ENCODE peak calls at places on chromosomes 13 and 19, in five cellular contexts. One of them, this sample, is unnamed.

GRCh38 chr19:718251-719024 is 9.7 kb downstream of the PALM start:
- DNase-seq in H9: no peak
- DNase-seq in mesenchymal stem cell: no peak
- DNase-seq in trophoblast cell: no peak
- DNase-seq in H1: peak
- DNase-seq in this sample: no peak

GRCh38 chr13:75135325-75135825 is 346.6 kb downstream of the TBC1D4 start:
- DNase-seq in mesenchymal stem cell: peak
- DNase-seq in H9: no peak
- DNase-seq in H1: no peak
- DNase-seq in trophoblast cell: no peak
- DNase-seq in this sample: no peak

GRCh38 chr13:23766199-23766771 is 122.9 kb downstream of the MIPEP start:
- DNase-seq in mesenchymal stem cell: no peak
- DNase-seq in H1: no peak
- DNase-seq in trophoblast cell: no peak
- DNase-seq in H9: no peak
- DNase-seq in this sample: no peak

GRCh38 chr19:19268453-19269385 is 4.4 kb downstream of the TM6SF2 start:
- DNase-seq in trophoblast cell: no peak
- DNase-seq in H1: no peak
- DNase-seq in H9: no peak
- DNase-seq in mesenchymal stem cell: no peak
- DNase-seq in this sample: no peak

GRCh38 chr13:93183302-93183701 is 43.3 kb upstream of the GPC6 start:
- DNase-seq in H1: peak
- DNase-seq in trophoblast cell: no peak
- DNase-seq in mesenchymal stem cell: no peak
- DNase-seq in H9: peak
- DNase-seq in this sample: no peak

GRCh38 chr19:40570313-40571004 is 6.2 kb upstream of the SHKBP1 start:
- DNase-seq in H9: peak
- DNase-seq in trophoblast cell: peak
- DNase-seq in H1: peak
- DNase-seq in mesenchymal stem cell: peak
- DNase-seq in this sample: peak

GRCh38 chr13:35260316-35260715 is 216.2 kb downstream of the MAB21L1 start:
- DNase-seq in trophoblast cell: no peak
- DNase-seq in H9: no peak
- DNase-seq in mesenchymal stem cell: no peak
- DNase-seq in H1: no peak
- DNase-seq in this sample: no peak

GRCh38 chr19:48724796-48725753 is 5.5 kb upstream of the MAMSTR start:
- DNase-seq in H1: no peak
- DNase-seq in H9: peak
- DNase-seq in mesenchymal stem cell: peak
- DNase-seq in trophoblast cell: no peak
- DNase-seq in this sample: no peak

GRCh38 chr19:28492616-28493015 is 720.3 kb downstream of the UQCRFS1 start:
- DNase-seq in trophoblast cell: no peak
- DNase-seq in H9: no peak
- DNase-seq in mesenchymal stem cell: no peak
- DNase-seq in H1: no peak
- DNase-seq in this sample: no peak

GRCh38 chr19:23437901-23438300 is 42.6 kb upstream of the ZNF91 start:
- DNase-seq in H9: no peak
- DNase-seq in trophoblast cell: peak
- DNase-seq in H1: no peak
- DNase-seq in mesenchymal stem cell: no peak
- DNase-seq in this sample: no peak

GRCh38 chr19:52673014-52673413 is 34.9 kb upstream of the ZNF83 start:
- DNase-seq in mesenchymal stem cell: peak
- DNase-seq in H9: no peak
- DNase-seq in trophoblast cell: no peak
- DNase-seq in H1: no peak
- DNase-seq in this sample: no peak

GRCh38 chr19:13906525-13906904 is 514 bp downstream of the CC2D1A start:
- DNase-seq in trophoblast cell: no peak
- DNase-seq in H9: no peak
- DNase-seq in H1: no peak
- DNase-seq in mesenchymal stem cell: no peak
- DNase-seq in this sample: no peak

GRCh38 chr13:34349091-34349722 is 531.3 kb downstream of the RFC3 start:
- DNase-seq in H9: no peak
- DNase-seq in H1: no peak
- DNase-seq in trophoblast cell: no peak
- DNase-seq in mesenchymal stem cell: peak
- DNase-seq in this sample: no peak

GRCh38 chr19:12453495-12453894 is 12.7 kb upstream of the ZNF443 start:
- DNase-seq in H9: no peak
- DNase-seq in trophoblast cell: peak
- DNase-seq in H1: no peak
- DNase-seq in mesenchymal stem cell: no peak
- DNase-seq in this sample: no peak

GRCh38 chr19:19140476-19140875 is 2.2 kb upstream of the TMEM161A start:
- DNase-seq in mesenchymal stem cell: no peak
- DNase-seq in trophoblast cell: no peak
- DNase-seq in H1: no peak
- DNase-seq in H9: peak
- DNase-seq in this sample: no peak

GRCh38 chr19:45437328-45437727 is 13.6 kb upstream of the ERCC1 start:
- DNase-seq in H1: no peak
- DNase-seq in mesenchymal stem cell: no peak
- DNase-seq in H9: no peak
- DNase-seq in trophoblast cell: no peak
- DNase-seq in this sample: no peak

GRCh38 chr13:29497137-29497654 is 98.3 kb downstream of the SLC7A1 start:
- DNase-seq in H9: no peak
- DNase-seq in trophoblast cell: no peak
- DNase-seq in H1: no peak
- DNase-seq in mesenchymal stem cell: peak
- DNase-seq in this sample: no peak

GRCh38 chr13:80946008-80946802 is 605.3 kb upstream of the SPRY2 start:
- DNase-seq in H9: no peak
- DNase-seq in H1: no peak
- DNase-seq in trophoblast cell: no peak
- DNase-seq in mesenchymal stem cell: no peak
- DNase-seq in this sample: no peak

GRCh38 chr19:51158474-51159129 is 16.5 kb downstream of the SIGLEC7 start:
- DNase-seq in H1: peak
- DNase-seq in trophoblast cell: no peak
- DNase-seq in mesenchymal stem cell: peak
- DNase-seq in H9: peak
- DNase-seq in this sample: peak

GRCh38 chr19:45640849-45641273 is 1.7 kb upstream of the EML2 start:
- DNase-seq in H1: peak
- DNase-seq in trophoblast cell: no peak
- DNase-seq in mesenchymal stem cell: no peak
- DNase-seq in H9: peak
- DNase-seq in this sample: no peak

GRCh38 chr19:39833464-39834286 is at the start of gene DYRK1B:
- DNase-seq in mesenchymal stem cell: peak
- DNase-seq in trophoblast cell: peak
- DNase-seq in H9: peak
- DNase-seq in H1: peak
- DNase-seq in this sample: peak

GRCh38 chr19:55354698-55355212 is at the start of gene COX6B2:
- DNase-seq in H9: no peak
- DNase-seq in mesenchymal stem cell: no peak
- DNase-seq in H1: no peak
- DNase-seq in trophoblast cell: no peak
- DNase-seq in this sample: no peak

GRCh38 chr13:43965446-43965845 is 85.7 kb downstream of the LACC1 start:
- DNase-seq in mesenchymal stem cell: no peak
- DNase-seq in H1: no peak
- DNase-seq in trophoblast cell: no peak
- DNase-seq in H9: no peak
- DNase-seq in this sample: no peak

GRCh38 chr19:52621376-52621775 is 16.8 kb downstream of the ZNF83 start:
- DNase-seq in H1: no peak
- DNase-seq in mesenchymal stem cell: no peak
- DNase-seq in trophoblast cell: peak
- DNase-seq in H9: no peak
- DNase-seq in this sample: no peak

GRCh38 chr19:48319647-48320537 is 5.5 kb upstream of the EMP3 start:
- DNase-seq in mesenchymal stem cell: peak
- DNase-seq in H9: peak
- DNase-seq in trophoblast cell: peak
- DNase-seq in H1: peak
- DNase-seq in this sample: peak

GRCh38 chr13:82947121-82948077 is 934.9 kb downstream of the SLITRK1 start:
- DNase-seq in trophoblast cell: no peak
- DNase-seq in H1: no peak
- DNase-seq in mesenchymal stem cell: peak
- DNase-seq in H9: no peak
- DNase-seq in this sample: no peak

GRCh38 chr19:18785179-18786124 is 5.7 kb downstream of the COMP start:
- DNase-seq in H9: peak
- DNase-seq in mesenchymal stem cell: peak
- DNase-seq in trophoblast cell: peak
- DNase-seq in H1: peak
- DNase-seq in this sample: peak

GRCh38 chr13:108226184-108226583 is 8.0 kb downstream of the ABHD13 start:
- DNase-seq in H9: no peak
- DNase-seq in H1: no peak
- DNase-seq in trophoblast cell: no peak
- DNase-seq in mesenchymal stem cell: no peak
- DNase-seq in this sample: no peak

GRCh38 chr19:41774515-41774980 is 19.2 kb downstream of the CEACAM6 start:
- DNase-seq in trophoblast cell: no peak
- DNase-seq in H1: no peak
- DNase-seq in H9: no peak
- DNase-seq in mesenchymal stem cell: no peak
- DNase-seq in this sample: no peak

GRCh38 chr19:12665646-12666304 is 767 bp downstream of the MAN2B1 start:
- DNase-seq in trophoblast cell: no peak
- DNase-seq in mesenchymal stem cell: no peak
- DNase-seq in H1: no peak
- DNase-seq in H9: no peak
- DNase-seq in this sample: no peak

GRCh38 chr13:67101730-67102467 is 128.2 kb downstream of the PCDH9 start:
- DNase-seq in mesenchymal stem cell: peak
- DNase-seq in trophoblast cell: no peak
- DNase-seq in H1: no peak
- DNase-seq in H9: no peak
- DNase-seq in this sample: no peak

GRCh38 chr13:100491164-100491847 is 97.3 kb downstream of the GGACT start:
- DNase-seq in H9: no peak
- DNase-seq in H1: no peak
- DNase-seq in trophoblast cell: no peak
- DNase-seq in mesenchymal stem cell: peak
- DNase-seq in this sample: no peak

GRCh38 chr19:42261763-42262162 is 6.8 kb upstream of the ERF start:
- DNase-seq in trophoblast cell: no peak
- DNase-seq in mesenchymal stem cell: no peak
- DNase-seq in H1: no peak
- DNase-seq in H9: no peak
- DNase-seq in this sample: no peak

DNA sequence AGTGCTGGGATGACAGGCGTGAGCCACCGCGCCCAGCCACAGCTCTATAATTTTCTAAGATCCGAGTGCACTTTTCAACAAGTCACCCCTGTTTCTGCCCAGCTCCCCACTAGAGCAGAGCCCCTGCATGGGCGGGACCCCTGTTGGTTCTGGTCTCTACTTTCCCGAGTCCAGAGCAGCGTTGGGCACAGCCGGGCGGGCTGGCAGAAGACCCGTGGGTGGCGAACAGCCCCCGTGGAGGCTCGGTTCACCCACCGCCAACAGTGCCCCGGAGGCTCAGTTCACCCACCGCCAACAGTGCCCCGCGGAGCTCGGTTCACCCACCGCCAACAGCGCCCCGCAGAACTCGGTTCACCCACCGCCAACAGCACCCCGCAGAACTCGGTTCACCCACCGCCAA is 40.8 kb downstream of the ADPRHL1 start:
- DNase-seq in H9: no peak
- DNase-seq in trophoblast cell: no peak
- DNase-seq in mesenchymal stem cell: no peak
- DNase-seq in H1: no peak
- DNase-seq in this sample: no peak
- H2AFZ ChIP-seq in H9: no peak
- H2AFZ ChIP-seq in trophoblast cell: no peak
- H2AFZ ChIP-seq in mesenchymal stem cell: no peak
- H2AFZ ChIP-seq in H1: no peak
- H2AFZ ChIP-seq in this sample: no peak

GRCh38 chr13:22040810-22041364 is 370.0 kb downstream of the FGF9 start:
- DNase-seq in trophoblast cell: peak
- DNase-seq in mesenchymal stem cell: peak
- DNase-seq in H9: peak
- DNase-seq in H1: peak
- DNase-seq in this sample: no peak
- H2BK12ac ChIP-seq in trophoblast cell: no peak
- H2BK12ac ChIP-seq in mesenchymal stem cell: no peak
- H2BK12ac ChIP-seq in H9: no peak
- H2BK12ac ChIP-seq in H1: no peak
- H2BK12ac ChIP-seq in this sample: no peak

GRCh38 chr19:16627928-16628182 is 149 bp downstream of the MED26 start:
- DNase-seq in H9: no peak
- DNase-seq in trophoblast cell: no peak
- DNase-seq in mesenchymal stem cell: no peak
- DNase-seq in H1: no peak
- DNase-seq in this sample: no peak
- H2AFZ ChIP-seq in H9: no peak
- H2AFZ ChIP-seq in trophoblast cell: no peak
- H2AFZ ChIP-seq in mesenchymal stem cell: no peak
- H2AFZ ChIP-seq in H1: no peak
- H2AFZ ChIP-seq in this sample: peak

GRCh38 chr19:5317321-5317720 is 23.3 kb downstream of the PTPRS start:
- DNase-seq in trophoblast cell: no peak
- DNase-seq in mesenchymal stem cell: no peak
- DNase-seq in H1: no peak
- DNase-seq in H9: no peak
- DNase-seq in this sample: no peak

GRCh38 chr19:5318306-5318705 is 22.3 kb downstream of the PTPRS start:
- DNase-seq in mesenchymal stem cell: no peak
- DNase-seq in H9: no peak
- DNase-seq in trophoblast cell: no peak
- DNase-seq in H1: no peak
- DNase-seq in this sample: no peak

GRCh38 chr19:5321851-5322681 is 18.5 kb downstream of the PTPRS start:
- DNase-seq in H1: no peak
- DNase-seq in trophoblast cell: no peak
- DNase-seq in H9: no peak
- DNase-seq in mesenchymal stem cell: no peak
- DNase-seq in this sample: no peak

GRCh38 chr19:5321066-5321642 is 19.5 kb downstream of the PTPRS start:
- DNase-seq in H1: no peak
- DNase-seq in trophoblast cell: no peak
- DNase-seq in H9: no peak
- DNase-seq in mesenchymal stem cell: no peak
- DNase-seq in this sample: no peak

DNA sequence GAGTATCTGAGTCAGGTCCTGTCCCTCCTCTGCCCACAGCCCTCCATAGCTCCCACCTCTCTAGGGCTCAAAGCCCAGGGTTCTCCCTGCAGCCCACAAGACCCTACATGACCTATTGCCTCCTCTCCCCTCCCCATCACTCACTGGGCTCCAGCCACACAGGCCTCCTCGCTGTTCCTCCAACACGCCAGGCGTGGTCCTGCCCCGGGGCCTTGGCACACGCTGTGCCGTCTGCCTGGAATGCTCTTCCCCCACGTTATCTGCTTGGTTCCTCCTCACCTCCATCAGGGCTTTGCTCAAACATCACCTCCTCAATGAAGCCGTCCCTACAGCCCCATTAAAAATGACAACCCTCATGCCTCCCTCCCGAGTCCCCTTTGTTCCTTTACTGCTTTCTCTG is 21.1 kb downstream of the PTPRS start:
- DNase-seq in H9: no peak
- DNase-seq in trophoblast cell: no peak
- DNase-seq in mesenchymal stem cell: no peak
- DNase-seq in H1: no peak
- DNase-seq in this sample: no peak
- H2BK12ac ChIP-seq in H9: no peak
- H2BK12ac ChIP-seq in trophoblast cell: no peak
- H2BK12ac ChIP-seq in mesenchymal stem cell: no peak
- H2BK12ac ChIP-seq in H1: no peak
- H2BK12ac ChIP-seq in this sample: no peak

This sample was measured in neuronal stem cell.